ENCODE peak calls at places on chromosomes 2 and 18, in seven cellular contexts. R, I, O, U, J, S and W are unnamed samples.

GRCh38 chr2:38556007-38556801 is 46.5 kb downstream of the HNRNPLL start:
- DNase-seq in R (no peak), I (no peak), O (no peak), U (no peak), J (no peak), S (no peak), W (no peak)

GRCh38 chr2:86297382-86298147 is 39.9 kb downstream of the REEP1 start:
- DNase-seq in R (peak), I (no peak), O (no peak), U (peak), J (peak), S (no peak), W (no peak)

GRCh38 chr2:18047114-18047695 is 168.7 kb downstream of the KCNS3 start:
- DNase-seq in R (no peak), I (no peak), O (no peak), U (peak), J (no peak), S (no peak), W (no peak)

GRCh38 chr2:186645999-186646398 is 47.9 kb upstream of the FAM171B start:
- DNase-seq in R (no peak), I (no peak), O (no peak), U (no peak), J (no peak), S (no peak), W (no peak)

GRCh38 chr18:12960846-12961397 is 13.1 kb downstream of the SEH1L start:
- DNase-seq in R (no peak), I (no peak), O (no peak), U (no peak), J (no peak), S (no peak), W (no peak)

GRCh38 chr2:215880970-215881369 is 132.4 kb downstream of the MREG start:
- DNase-seq in R (no peak), I (no peak), O (no peak), U (peak), J (no peak), S (no peak), W (no peak)

GRCh38 chr2:175207741-175208438 is 26.4 kb upstream of the ATP5MC3 start:
- DNase-seq in R (no peak), I (peak), O (no peak), U (peak), J (no peak), S (no peak), W (no peak)

GRCh38 chr18:61679836-61680235 is 213.0 kb downstream of the RNF152 start:
- DNase-seq in R (no peak), I (no peak), O (no peak), U (no peak), J (no peak), S (no peak), W (no peak)

GRCh38 chr18:78773819-78774218 is 205.8 kb upstream of the SALL3 start:
- DNase-seq in R (no peak), I (no peak), O (peak), U (no peak), J (no peak), S (no peak), W (no peak)

GRCh38 chr18:77123313-77124231 is 9.0 kb downstream of the MBP start:
- DNase-seq in R (no peak), I (no peak), O (no peak), U (no peak), J (no peak), S (no peak), W (no peak)